ENCODE peak calls at places on chromosomes 2 and 18, in ten cellular contexts. P is Peyer's patch, S is adrenal gland, B is heart left ventricle, K is tibial nerve, H is K562, L is uterus, I is kidney, M is OCI-LY7, F is heart right ventricle. X is an unnamed sample.

GRCh38 chr2:44979581-44979980 is 29.7 kb downstream of the SIX2 start:
- DNase-seq in M (no peak), L (no peak), H (no peak), B (no peak), P (no peak), K (no peak), F (no peak), S (no peak), I (no peak), X (no peak)

GRCh38 chr18:61852496-61852895 is 40.3 kb downstream of the RNF152 start:
- DNase-seq in B (no peak), L (no peak), M (no peak), P (no peak), I (no peak), S (no peak), K (no peak), F (no peak), H (no peak), X (no peak)

GRCh38 chr18:67217551-67218166 is 298.9 kb downstream of the DSEL start:
- DNase-seq in I (no peak), B (peak; percentile 23), H (peak; percentile 44), S (peak; percentile 75), P (peak; percentile 34), L (peak; percentile 37), K (peak; percentile 20), F (no peak), M (peak; percentile 43), X (peak; percentile 76)

GRCh38 chr2:157055660-157056199 is 201.8 kb upstream of the GALNT5 start:
- DNase-seq in F (no peak), B (no peak), M (peak; percentile 3), H (peak; percentile 29), S (no peak), I (no peak), P (no peak), K (no peak), L (no peak), X (no peak)

GRCh38 chr2:112959109-112959591 is 18.7 kb upstream of the IL36G start:
- DNase-seq in F (no peak), K (no peak), B (no peak), I (no peak), L (no peak), P (no peak), M (no peak), H (peak; percentile 48), S (no peak), X (peak; percentile 74)

GRCh38 chr2:75605770-75606535 is 40.6 kb upstream of the MRPL19 start:
- DNase-seq in I (no peak), H (no peak), M (no peak), K (no peak), L (no peak), B (no peak), P (no peak), F (no peak), S (no peak), X (peak; percentile 57)

GRCh38 chr2:175167076-175167791 is 769 bp downstream of the ATF2 start:
- DNase-seq in L (peak; percentile 28), P (peak; percentile 47), K (peak; percentile 23), I (peak; percentile 67), M (peak; percentile 23), F (peak; percentile 25), B (peak; percentile 36), H (peak; percentile 90), S (peak; percentile 53), X (peak; percentile 70)

GRCh38 chr2:181348091-181348837 is 108.9 kb upstream of the ITGA4 start:
- DNase-seq in B (no peak), K (no peak), P (no peak), S (no peak), F (no peak), L (no peak), I (no peak), M (no peak), H (no peak), X (no peak)

GRCh38 chr2:68737717-68738116 is 3.1 kb downstream of the ARHGAP25 start:
- DNase-seq in S (no peak), I (no peak), L (no peak), M (peak; percentile 65), B (no peak), F (no peak), P (peak; percentile 61), K (no peak), H (no peak), X (no peak)

GRCh38 chr2:133936096-133936495 is 317.8 kb upstream of the MGAT5 start:
- DNase-seq in I (no peak), M (no peak), F (no peak), S (no peak), P (no peak), K (no peak), H (no peak), B (no peak), L (no peak), X (no peak)

GRCh38 chr2:222892321-222892720 is 31.5 kb downstream of the ACSL3 start:
- DNase-seq in F (no peak), S (no peak), B (no peak), K (no peak), H (no peak), I (no peak), P (no peak), M (no peak), L (no peak), X (no peak)

GRCh38 chr18:4878480-4878879 is 318.6 kb downstream of the AKAIN1 start:
- DNase-seq in M (no peak), S (no peak), F (no peak), L (no peak), K (no peak), I (no peak), B (no peak), H (no peak), P (no peak), X (peak; percentile 38)

GRCh38 chr2:205680067-205680466 is 2.2 kb upstream of the NRP2 start:
- DNase-seq in H (peak; percentile 54), M (peak; percentile 88), B (peak; percentile 49), K (no peak), I (no peak), F (no peak), L (peak; percentile 73), S (peak; percentile 79), P (peak; percentile 36), X (peak; percentile 95)

GRCh38 chr18:75280427-75281280 is 70.1 kb downstream of the TSHZ1 start:
- DNase-seq in M (no peak), P (no peak), S (no peak), B (no peak), F (no peak), H (no peak), I (no peak), K (no peak), L (no peak), X (no peak)

GRCh38 chr2:238267341-238267710 is 21.1 kb downstream of the PER2 start:
- DNase-seq in F (peak; percentile 0), P (no peak), L (no peak), S (no peak), B (no peak), H (no peak), M (no peak), K (no peak), I (no peak), X (no peak)

GRCh38 chr2:73260338-73260984 is 23.8 kb downstream of the FBXO41 start:
- DNase-seq in K (no peak), F (no peak), H (peak; percentile 81), L (no peak), M (peak; percentile 48), S (peak; percentile 85), P (no peak), B (no peak), I (no peak), X (peak; percentile 92)

DNA sequence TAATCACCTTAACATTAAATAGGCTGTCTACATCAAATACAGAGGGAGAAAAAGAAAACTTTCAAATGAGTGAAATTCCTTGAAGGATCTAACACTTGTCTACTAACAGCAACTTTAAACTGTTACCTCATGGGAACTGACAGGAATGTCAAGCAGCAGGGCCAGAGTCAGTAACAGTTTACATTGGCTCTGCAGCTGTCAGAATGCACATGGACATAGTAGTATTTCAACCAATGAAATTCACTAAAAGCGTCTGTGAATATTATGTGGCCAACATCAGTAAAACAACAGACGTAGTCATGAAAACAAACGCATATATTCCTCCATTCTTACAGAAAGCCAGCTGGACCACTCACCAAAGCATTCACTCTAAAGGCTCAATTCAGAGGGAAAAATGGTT is 79.3 kb upstream of the RNU4ATAC start:
- DNase-seq in L (no peak), K (no peak), P (no peak), B (no peak), F (no peak), S (no peak), H (no peak), M (no peak), I (no peak), X (no peak)
- H3K36me3 ChIP-seq in L (no peaks in the 10 kb centered on the region), K (no peaks in the 10 kb centered on the region), P (no peaks in the 10 kb centered on the region), B (peaks cover 100% of the 10 kb centered on the region), F (no peaks in the 10 kb centered on the region), S (no peaks in the 10 kb centered on the region), H (peaks cover 70% of the 10 kb centered on the region), M (peaks cover 74% of the 10 kb centered on the region), I (peaks cover 45% of the 10 kb centered on the region), X (peaks cover 82% of the 10 kb centered on the region)

GRCh38 chr18:57951999-57952774 is 91.8 kb upstream of the NEDD4L start:
- DNase-seq in K (no peak), F (no peak), L (no peak), M (no peak), H (no peak), S (no peak), P (no peak), B (no peak), I (no peak), X (no peak)
- H3K27ac ChIP-seq in K (no peak overlapping the region), F (no peak overlapping the region), L (no peak overlapping the region), M (no peak overlapping the region), H (no peak overlapping the region), S (no peak overlapping the region), P (peak overlapping the region; percentile 48), B (no peak overlapping the region), I (peak overlapping the region; percentile 10), X (no peak overlapping the region)

GRCh38 chr2:95110395-95110794 is 11.2 kb downstream of the MRPS5 start:
- DNase-seq in B (no peak), M (no peak), P (no peak), L (no peak), H (no peak), I (no peak), F (no peak), S (no peak), K (no peak), X (no peak)

GRCh38 chr2:95115418-95115817 is 6.2 kb downstream of the MRPS5 start:
- DNase-seq in S (peak; percentile 74), B (peak; percentile 61), P (peak; percentile 60), L (peak; percentile 30), H (peak; percentile 69), M (peak; percentile 57), F (peak; percentile 45), I (peak; percentile 76), K (peak; percentile 22), X (peak; percentile 90)

GRCh38 chr2:95109260-95109659 is 12.3 kb downstream of the MRPS5 start:
- DNase-seq in P (no peak), F (no peak), K (no peak), S (no peak), L (no peak), M (no peak), I (no peak), H (no peak), B (no peak), X (no peak)

GRCh38 chr2:95113464-95113863 is 8.1 kb downstream of the MRPS5 start:
- DNase-seq in B (no peak), M (no peak), I (no peak), S (no peak), K (no peak), P (no peak), H (no peak), F (no peak), L (no peak), X (no peak)
- H3K36me3 ChIP-seq in B (peaks cover 83% of the 10 kb centered on the region), M (peaks cover 97% of the 10 kb centered on the region), I (peaks cover 17% of the 10 kb centered on the region), S (no peaks in the 10 kb centered on the region), K (no peaks in the 10 kb centered on the region), P (no peaks in the 10 kb centered on the region), H (peaks cover 89% of the 10 kb centered on the region), F (no peaks in the 10 kb centered on the region), L (no peaks in the 10 kb centered on the region), X (peaks cover 63% of the 10 kb centered on the region)

GRCh38 chr2:8595428-8595805 is 86.4 kb upstream of the ID2 start:
- DNase-seq in M (no peak), B (no peak), I (no peak), L (no peak), H (no peak), K (no peak), P (no peak), F (no peak), S (no peak), X (no peak)
- H3K27ac ChIP-seq in M (no peak overlapping the region), B (no peak overlapping the region), I (no peak overlapping the region), L (no peak overlapping the region), H (no peak overlapping the region), K (no peak overlapping the region), P (no peak overlapping the region), F (no peak overlapping the region), S (no peak overlapping the region), X (no peak overlapping the region)